ENCODE peak calls at places on chromosomes 1 and 21, in seven cellular contexts. Y is H9, R is astrocyte of the spinal cord, H is colonic mucosa, J is tibial nerve, F is GM23338, L is fibroblast of mammary gland. V is an unnamed sample.

GRCh38 chr1:18008116-18008515 is 99.5 kb upstream of the IGSF21 start:
- DNase-seq in Y (no peak), J (no peak), R (no peak), H (no peak), F (no peak), L (no peak), V (no peak)

GRCh38 chr21:41612674-41613250 is 104.8 kb upstream of the TMPRSS2 start:
- DNase-seq in L (peak), F (peak), R (peak), J (peak), H (peak), Y (peak), V (peak)

GRCh38 chr1:56515898-56516538 is 63.3 kb downstream of the PLPP3 start:
- DNase-seq in R (no peak), L (no peak), J (no peak), F (no peak), H (no peak), Y (no peak), V (no peak)

GRCh38 chr1:150596095-150596892 is 16.9 kb upstream of the MCL1 start:
- DNase-seq in F (no peak), L (peak), Y (no peak), R (peak), H (no peak), J (no peak), V (peak)

GRCh38 chr1:236024655-236025054 is 40.2 kb downstream of the NID1 start:
- DNase-seq in H (no peak), Y (no peak), L (peak), F (no peak), R (no peak), J (no peak), V (no peak)

GRCh38 chr1:48560577-48560976 is 88.6 kb upstream of the SPATA6 start:
- DNase-seq in F (no peak), H (no peak), Y (no peak), R (no peak), J (no peak), L (no peak), V (no peak)

GRCh38 chr1:224054012-224054411 is 59.9 kb upstream of the FBXO28 start:
- DNase-seq in J (no peak), F (no peak), R (no peak), H (no peak), L (no peak), Y (no peak), V (no peak)

GRCh38 chr21:43658769-43659135 is 536 bp downstream of the HSF2BP start:
- DNase-seq in H (peak), J (no peak), F (no peak), R (no peak), L (no peak), Y (no peak), V (no peak)

GRCh38 chr21:16055012-16055411 is 325.2 kb downstream of the USP25 start:
- DNase-seq in J (no peak), Y (no peak), R (no peak), F (no peak), H (no peak), L (no peak), V (no peak)

GRCh38 chr1:16145030-16145987 is 10.6 kb downstream of the EPHA2 start:
- DNase-seq in F (peak), J (no peak), Y (peak), L (peak), H (peak), R (peak), V (peak)

GRCh38 chr1:23188434-23188884 is 19.8 kb upstream of the LUZP1 start:
- DNase-seq in L (no peak), R (no peak), Y (no peak), J (no peak), F (no peak), H (no peak), V (no peak)

GRCh38 chr1:207711285-207711684 is 40.6 kb upstream of the CD46 start:
- DNase-seq in H (no peak), L (peak), J (no peak), Y (peak), F (peak), R (no peak), V (no peak)

GRCh38 chr21:26842300-26842699 is 2.9 kb downstream of the ADAMTS1 start:
- DNase-seq in F (no peak), J (no peak), H (no peak), Y (no peak), L (peak), R (no peak), V (no peak)

GRCh38 chr1:99535470-99536164 is 110.3 kb upstream of the PALMD start:
- DNase-seq in H (no peak), R (no peak), L (peak), J (no peak), F (no peak), Y (no peak), V (no peak)

GRCh38 chr1:153232553-153232952 is 15.2 kb downstream of the PRR9 start:
- DNase-seq in L (no peak), F (no peak), H (no peak), Y (no peak), R (no peak), J (no peak), V (peak)

GRCh38 chr1:153242160-153242559 is 17.3 kb upstream of the LORICRIN start:
- DNase-seq in J (no peak), L (no peak), R (no peak), Y (no peak), H (no peak), F (no peak), V (no peak)

GRCh38 chr1:153233448-153233847 is 16.1 kb downstream of the PRR9 start:
- DNase-seq in F (no peak), J (no peak), R (no peak), L (no peak), Y (no peak), H (no peak), V (no peak)

DNA sequence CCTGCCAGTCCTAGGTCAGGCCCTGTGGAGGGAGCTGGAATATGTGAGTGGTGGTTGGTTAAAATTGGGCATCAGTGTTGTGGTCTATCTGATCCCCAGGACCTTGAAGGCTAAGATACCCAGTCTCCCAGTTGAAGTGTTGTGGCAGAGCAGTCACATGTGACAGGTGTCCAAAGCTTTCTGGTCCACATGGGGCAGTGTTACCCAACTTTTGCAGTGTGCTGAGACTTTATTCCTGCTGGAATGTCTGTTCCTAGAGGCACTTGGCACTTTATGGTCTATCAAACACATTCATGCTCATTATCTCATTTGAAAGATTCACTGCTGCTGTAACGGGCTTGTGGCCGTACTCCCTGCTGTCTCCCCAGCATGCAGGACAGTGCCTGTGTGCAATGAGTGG is 21.0 kb upstream of the LORICRIN start:
- DNase-seq in L (no peak), Y (no peak), H (no peak), F (peak), R (no peak), J (no peak), V (no peak)
- TF ChIP-seq CTCF in L (no peak), Y (peak), H (no peak), F (peak), R (no peak), J (no peak), V (no peak)

GRCh38 chr1:108598340-108598739 is 38.4 kb downstream of the EEIG2 start:
- DNase-seq in Y (no peak), R (no peak), F (no peak), H (no peak), L (no peak), J (no peak), V (no peak)

GRCh38 chr1:108593448-108593847 is 33.5 kb downstream of the EEIG2 start:
- DNase-seq in R (no peak), H (no peak), Y (no peak), F (no peak), J (no peak), L (no peak), V (no peak)

GRCh38 chr1:108595510-108595909 is 35.6 kb downstream of the EEIG2 start:
- DNase-seq in F (peak), L (peak), Y (no peak), J (no peak), R (no peak), H (no peak), V (no peak)

GRCh38 chr1:108600504-108600903 is 40.6 kb downstream of the EEIG2 start:
- DNase-seq in R (no peak), H (no peak), J (no peak), F (no peak), L (no peak), Y (no peak), V (no peak)

GRCh38 chr1:108597041-108597440 is 37.1 kb downstream of the EEIG2 start:
- DNase-seq in R (no peak), L (no peak), F (no peak), Y (no peak), J (no peak), H (no peak), V (no peak)
- TF ChIP-seq CTCF in R (no peak), L (no peak), F (no peak), Y (no peak), J (no peak), H (no peak), V (no peak)

GRCh38 chr1:164673584-164674214 is 114.7 kb downstream of the PBX1 start:
- DNase-seq in F (peak), Y (peak), H (no peak), L (no peak), R (no peak), J (no peak), V (no peak)
- TF ChIP-seq CTCF in F (peak), Y (peak), H (peak), L (peak), R (peak), J (peak), V (peak)

DNA sequence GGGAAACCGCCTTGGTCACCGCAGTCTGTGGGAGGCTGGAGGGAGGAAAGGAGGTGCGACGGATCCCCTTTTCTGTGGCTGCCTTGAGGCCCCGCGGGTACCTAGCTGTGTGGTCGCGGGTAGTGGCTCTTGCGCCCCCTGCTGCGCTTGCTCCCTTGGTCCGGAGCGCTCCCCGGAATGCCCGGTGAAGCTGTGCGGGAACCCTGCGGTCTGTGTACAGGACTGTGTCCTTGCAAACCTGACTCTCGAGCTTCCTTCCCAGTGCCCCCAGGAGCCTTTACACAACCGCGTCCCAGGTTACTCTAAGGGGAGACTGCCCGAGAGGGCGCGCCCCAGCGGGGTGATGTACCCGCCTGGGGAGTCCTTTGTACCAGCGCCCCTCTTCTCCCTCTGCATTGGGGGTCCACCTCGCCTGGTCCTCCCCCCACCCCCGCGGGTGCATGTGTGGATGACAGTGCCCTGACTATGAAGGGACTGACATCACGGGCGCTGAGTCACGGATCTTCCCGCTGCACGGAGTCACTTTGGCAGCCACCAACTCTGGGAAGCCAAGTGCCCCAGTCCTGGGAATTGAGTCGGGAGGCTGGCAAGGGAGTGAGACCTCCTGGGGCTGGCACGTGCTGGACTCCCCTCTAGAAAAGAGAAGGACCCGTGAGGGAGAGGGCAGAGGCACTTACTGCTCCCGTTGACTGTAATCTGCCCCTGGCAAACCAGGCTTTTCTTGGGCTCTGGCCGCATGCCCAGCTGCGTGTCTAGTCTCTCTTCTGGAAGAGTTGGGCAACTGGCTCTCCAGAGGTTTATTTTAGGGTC is 824 bp downstream of the IL6R start:
- DNase-seq in H (peak), J (peak), L (peak), F (peak), R (peak), Y (no peak), V (peak)
- TF ChIP-seq CTCF in H (no peak), J (no peak), L (peak), F (peak), R (peak), Y (no peak), V (no peak)

DNA sequence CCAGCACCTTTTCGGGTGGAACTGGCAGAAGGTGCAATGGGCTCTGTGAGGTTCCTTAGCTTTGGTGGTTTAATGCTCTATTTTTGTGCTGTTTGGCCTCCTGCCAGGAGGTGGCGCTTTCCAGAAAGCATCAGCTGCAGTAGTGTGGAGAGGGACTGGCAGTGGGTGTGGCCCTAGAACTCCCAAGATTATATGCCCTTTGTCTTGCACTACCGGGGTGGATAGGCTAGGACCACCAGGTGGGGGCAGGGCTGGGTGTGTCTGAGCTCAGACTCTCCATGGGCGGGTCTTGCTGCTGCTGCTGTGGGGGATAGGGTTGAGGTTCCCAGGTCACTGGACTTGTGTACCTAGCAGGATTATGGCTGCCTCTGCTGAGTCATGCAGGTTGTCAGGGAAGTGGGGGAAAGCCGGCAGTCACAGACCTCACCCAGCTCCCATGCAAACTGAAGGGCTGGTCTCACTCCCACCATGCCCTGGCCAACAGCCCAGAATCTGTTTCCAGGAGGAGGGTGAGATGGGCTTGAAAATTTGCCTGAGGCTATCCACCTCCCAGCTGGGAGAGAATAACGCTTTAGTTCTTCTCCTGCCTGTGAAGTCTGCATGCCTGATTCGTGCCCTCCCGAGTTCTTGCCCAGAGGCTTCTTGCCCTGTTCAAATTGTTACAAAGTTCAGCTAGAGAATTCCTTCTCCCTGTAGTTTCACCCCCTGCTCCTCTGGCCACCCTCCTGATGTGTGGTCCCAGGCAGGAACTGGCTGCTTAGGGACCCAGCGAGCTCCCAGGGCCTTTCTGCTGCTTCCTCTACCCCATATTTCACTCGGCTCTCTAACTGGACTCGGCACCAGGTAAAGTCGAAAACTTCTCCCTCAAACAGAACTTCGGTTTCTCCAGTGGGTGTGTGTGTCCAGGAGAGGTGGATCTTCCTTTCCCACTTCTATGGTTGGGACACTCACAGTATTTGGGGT is 76.5 kb upstream of the BTG3 start:
- DNase-seq in L (no peak), H (peak), J (no peak), Y (peak), R (peak), F (peak), V (no peak)
- TF ChIP-seq CTCF in L (no peak), H (no peak), J (no peak), Y (peak), R (peak), F (peak), V (peak)

GRCh38 chr1:62732327-62732726 is 44.1 kb upstream of the DOCK7 start:
- DNase-seq in H (no peak), L (no peak), J (no peak), F (no peak), Y (no peak), R (no peak), V (no peak)
- TF ChIP-seq CTCF in H (no peak), L (no peak), J (no peak), F (peak), Y (no peak), R (no peak), V (no peak)

GRCh38 chr1:171845998-171846397 is 4.7 kb downstream of the DNM3 start:
- DNase-seq in L (no peak), R (no peak), F (no peak), Y (no peak), J (no peak), H (no peak), V (no peak)

GRCh38 chr1:171849245-171849898 is 8.1 kb downstream of the DNM3 start:
- DNase-seq in H (no peak), R (no peak), J (no peak), Y (no peak), F (no peak), L (no peak), V (no peak)

GRCh38 chr1:171852273-171852672 is 11.0 kb downstream of the DNM3 start:
- DNase-seq in J (no peak), Y (no peak), R (no peak), L (peak), F (no peak), H (no peak), V (no peak)

DNA sequence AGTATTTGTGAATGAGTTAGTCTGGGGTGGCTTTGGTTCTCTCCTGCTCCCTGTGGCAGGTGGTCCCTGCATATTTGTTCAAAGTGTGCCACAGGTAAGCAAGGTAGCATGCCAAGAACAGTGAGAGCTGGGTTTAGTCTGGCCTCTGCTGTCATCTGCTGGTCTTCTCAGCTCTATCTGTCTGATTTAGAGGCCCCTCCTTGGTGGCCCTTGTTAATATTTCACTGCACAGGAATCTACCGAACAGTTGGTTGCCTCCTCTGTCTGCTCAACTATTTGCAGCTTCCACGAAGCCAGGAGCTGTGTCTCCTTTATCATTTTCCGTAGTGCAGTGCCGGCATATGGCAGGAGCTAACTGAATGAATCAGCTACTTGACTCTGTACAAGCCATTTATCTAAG is 9.7 kb downstream of the DNM3 start:
- DNase-seq in F (no peak), Y (no peak), J (no peak), L (no peak), R (no peak), H (no peak), V (no peak)
- TF ChIP-seq CTCF in F (peak), Y (no peak), J (no peak), L (no peak), R (no peak), H (no peak), V (no peak)

V was measured in Peyer's patch.